ENCODE peak calls at places on chromosomes 1 and 21, in four cellular contexts. Y is GM12878, Q is A549, H is SK-N-SH. S is an unnamed sample.
A peak's percentile ranks its signal among the peaks of the same experiment; 100 is the strongest.

GRCh38 chr1:23477359-23478144 is 6.4 kb downstream of the ASAP3 start:
- DNase-seq in Y (no peak), Q (no peak), H (no peak), S (no peak)

GRCh38 chr1:183870351-183871077 is 65.6 kb downstream of the RGL1 start:
- DNase-seq in Y (no peak), Q (no peak), H (no peak), S (no peak)

GRCh38 chr1:119316870-119317416 is 51.6 kb upstream of the HAO2 start:
- DNase-seq in Y (no peak), Q (peak; percentile 6), H (peak; percentile 31), S (no peak)

GRCh38 chr1:246383217-246383616 is 123.9 kb downstream of the SMYD3 start:
- DNase-seq in Y (no peak), Q (no peak), H (no peak), S (no peak)

GRCh38 chr1:34759472-34760357 is at the start of gene GJB4:
- DNase-seq in Y (no peak), Q (no peak), H (no peak), S (no peak)

GRCh38 chr1:59703226-59703917 is 111.4 kb upstream of the HOOK1 start:
- DNase-seq in Y (no peak), Q (no peak), H (no peak), S (no peak)

GRCh38 chr1:19892628-19893168 is 10.5 kb downstream of the OTUD3 start:
- DNase-seq in Y (no peak), Q (no peak), H (no peak), S (no peak)

GRCh38 chr1:84086189-84086588 is 57.9 kb upstream of the PRKACB start:
- DNase-seq in Y (no peak), Q (no peak), H (no peak), S (no peak)

GRCh38 chr1:178659789-178660208 is 65.2 kb upstream of the RALGPS2 start:
- DNase-seq in Y (peak; percentile 75), Q (no peak), H (no peak), S (no peak)

GRCh38 chr1:226890331-226891108 is 20.1 kb downstream of the PSEN2 start:
- DNase-seq in Y (no peak), Q (no peak), H (no peak), S (no peak)

GRCh38 chr1:94553323-94553730 is 11.8 kb upstream of the F3 start:
- DNase-seq in Y (no peak), Q (no peak), H (no peak), S (peak; percentile 45)

GRCh38 chr1:206930210-206930798 is 8.6 kb upstream of the FCMR start:
- DNase-seq in Y (peak; percentile 96), Q (no peak), H (no peak), S (no peak)

GRCh38 chr1:50251592-50252165 is 143.0 kb downstream of the ELAVL4 start:
- DNase-seq in Y (no peak), Q (no peak), H (peak; percentile 67), S (no peak)

GRCh38 chr21:43932005-43932404 is 67.0 kb downstream of the AGPAT3 start:
- DNase-seq in Y (no peak), Q (no peak), H (no peak), S (no peak)

GRCh38 chr1:8767006-8767405 is 50.4 kb downstream of the RERE start:
- DNase-seq in Y (no peak), Q (no peak), H (no peak), S (no peak)

GRCh38 chr1:192559115-192560006 is 16.2 kb upstream of the RGS1 start:
- DNase-seq in Y (no peak), Q (peak; percentile 12), H (no peak), S (no peak)

GRCh38 chr21:24025101-24025500 is 1582.2 kb downstream of the MRPL39 start:
- DNase-seq in Y (no peak), Q (no peak), H (no peak), S (no peak)

GRCh38 chr21:24023936-24024335 is 1583.3 kb downstream of the MRPL39 start:
- DNase-seq in Y (no peak), Q (no peak), H (peak; percentile 27), S (no peak)

DNA sequence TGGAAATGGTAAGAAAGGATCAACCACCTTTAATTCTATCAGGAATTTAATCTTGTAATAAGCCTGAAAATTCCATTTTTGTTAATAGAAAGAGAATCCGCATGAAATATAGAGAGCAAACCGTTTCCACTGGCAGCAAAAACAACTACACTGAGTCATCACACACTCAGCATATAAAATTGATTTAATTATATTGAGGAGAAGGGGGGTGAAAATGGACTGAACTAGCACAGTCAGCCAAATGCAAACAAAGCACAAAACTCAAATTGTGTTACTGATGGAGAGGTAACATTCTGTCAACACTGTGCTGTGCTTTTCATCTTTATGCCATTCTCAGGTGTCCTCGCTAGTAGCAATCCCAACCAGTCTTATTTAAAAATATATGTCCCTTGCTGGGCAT is 1583.9 kb downstream of the MRPL39 start:
- DNase-seq in Y (no peak), Q (no peak), H (peak; percentile 19), S (no peak)
- TF ChIP-seq PBX3 in Y (no peak), Q (no peak), H (no peak), S (no peak)

GRCh38 chr1:97730271-97730670 is 190.6 kb downstream of the DPYD start:
- DNase-seq in Y (no peak), Q (no peak), H (no peak), S (no peak)
- TF ChIP-seq PBX3 in Y (no peak), Q (no peak), H (no peak), S (no peak)

GRCh38 chr1:202240956-202241355 is 47.4 kb downstream of the LGR6 start:
- DNase-seq in Y (no peak), Q (no peak), H (no peak), S (no peak)
- TF ChIP-seq PBX3 in Y (no peak), Q (no peak), H (no peak), S (no peak)

DNA sequence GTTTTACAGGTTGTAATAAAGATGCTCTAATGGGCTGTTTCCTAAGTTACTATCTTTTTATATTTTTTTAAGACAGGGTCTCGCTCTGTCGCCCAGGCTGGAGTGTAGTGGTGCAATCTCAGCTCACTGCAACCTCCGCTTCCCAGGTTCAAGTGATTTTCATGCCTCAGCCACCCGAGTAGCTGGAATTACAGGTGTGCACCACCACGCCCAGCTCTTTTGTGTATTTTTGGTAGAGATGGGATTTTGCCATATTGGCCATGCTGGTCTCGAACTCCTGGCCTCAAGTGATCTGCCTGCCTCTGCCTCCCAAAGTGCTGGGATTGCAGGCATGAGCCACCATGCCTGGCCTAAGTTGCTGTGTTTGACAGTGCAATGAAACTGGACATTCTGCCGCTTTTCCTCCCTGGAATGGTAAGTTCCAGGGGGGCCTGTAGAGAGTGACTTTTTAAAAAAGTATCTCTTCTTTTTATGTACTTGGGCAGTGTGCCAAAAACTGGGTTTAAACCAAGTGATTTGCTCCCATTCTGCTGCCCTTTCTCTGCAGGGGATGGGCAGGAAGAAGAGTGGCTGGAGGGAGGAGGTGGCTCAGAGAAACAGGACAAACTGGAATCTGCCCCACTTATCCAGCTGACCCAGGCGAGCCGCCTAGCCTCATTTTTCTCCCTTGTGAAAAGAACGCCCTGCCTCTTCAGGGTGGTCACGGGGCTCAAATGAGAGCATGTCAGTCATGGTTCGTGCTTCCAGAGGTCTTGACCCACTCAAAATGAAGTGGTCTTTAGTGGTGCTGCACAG is 2.3 kb downstream of the SLC37A1 start:
- DNase-seq in Y (no peak), Q (no peak), H (no peak), S (no peak)
- TF ChIP-seq PBX3 in Y (no peak), Q (no peak), H (no peak), S (no peak)

GRCh38 chr1:31373897-31374486 is 1.1 kb upstream of the FABP3 start:
- DNase-seq in Y (no peak), Q (no peak), H (no peak), S (no peak)
- TF ChIP-seq PBX3 in Y (no peak), Q (no peak), H (no peak), S (no peak)

S was measured in HepG2.